ENCODE peak calls at places on chromosome 18, in four cellular contexts. R is lower lobe of right lung, A is heart left ventricle, T is GM23338. C is an unnamed sample. For H3K4me1 and H3K27me3, the result is how much of the 10 kb centered on the place peaks cover.

GRCh38 chr18:42048150-42048549 is 93.1 kb downstream of the PIK3C3 start:
- DNase-seq in A (no peak), R (no peak), T (no peak), C (peak)

GRCh38 chr18:12034241-12035100 is 53.2 kb downstream of the IMPA2 start:
- DNase-seq in A (no peak), R (no peak), T (no peak), C (no peak)

GRCh38 chr18:14179306-14179705 is 47.1 kb upstream of the ZNF519 start:
- DNase-seq in A (no peak), R (no peak), T (no peak), C (no peak)

GRCh38 chr18:54647176-54647575 is 56.1 kb downstream of the DYNAP start:
- DNase-seq in R (no peak), T (peak), A (no peak), C (peak)

GRCh38 chr18:59870623-59871130 is 29.1 kb upstream of the PMAIP1 start:
- DNase-seq in T (no peak), A (no peak), R (no peak), C (no peak)

GRCh38 chr18:65221736-65222135 is 529.1 kb upstream of the CDH7 start:
- DNase-seq in T (no peak), A (no peak), R (no peak), C (no peak)

GRCh38 chr18:75478996-75479870 is 51.7 kb upstream of the SMIM21 start:
- DNase-seq in T (peak), A (no peak), R (no peak), C (peak)

GRCh38 chr18:28728891-28729290 is 552.0 kb upstream of the CDH2 start:
- DNase-seq in T (no peak), A (no peak), R (no peak), C (peak)

GRCh38 chr18:44473394-44474066 is 207.2 kb upstream of the SETBP1 start:
- DNase-seq in A (no peak), T (no peak), R (no peak), C (peak)

GRCh38 chr18:57753063-57753462 is 50.1 kb downstream of the ATP8B1 start:
- DNase-seq in R (no peak), T (no peak), A (no peak), C (no peak)

GRCh38 chr18:9094307-9095226 is 7.9 kb upstream of the NDUFV2 start:
- DNase-seq in T (no peak), R (no peak), A (no peak), C (peak)

GRCh38 chr18:31505161-31505560 is 7.2 kb downstream of the DSG2 start:
- DNase-seq in A (no peak), R (no peak), T (no peak), C (no peak)

GRCh38 chr18:66440433-66440832 is 163.5 kb downstream of the CDH19 start:
- DNase-seq in R (peak), T (no peak), A (peak), C (no peak)

GRCh38 chr18:354003-354402 is 86.2 kb upstream of the THOC1 start:
- DNase-seq in A (no peak), R (no peak), T (no peak), C (no peak)

GRCh38 chr18:36756262-36756661 is 72.5 kb downstream of the TPGS2 start:
- DNase-seq in A (no peak), R (no peak), T (no peak), C (peak)

GRCh38 chr18:9103488-9103887 is 989 bp downstream of the NDUFV2 start:
- DNase-seq in A (no peak), T (no peak), R (no peak), C (no peak)

GRCh38 chr18:8847066-8847755 is 141.9 kb downstream of the MTCL1 start:
- DNase-seq in A (no peak), T (no peak), R (no peak), C (peak)

GRCh38 chr18:48387300-48387699 is 21.9 kb downstream of the ZBTB7C start:
- DNase-seq in R (no peak), T (no peak), A (no peak), C (no peak)

GRCh38 chr18:13003466-13003896 is 12.3 kb downstream of the CEP192 start:
- DNase-seq in A (peak), T (peak), R (no peak), C (peak)

GRCh38 chr18:58501033-58501432 is 127.9 kb downstream of the ALPK2 start:
- DNase-seq in R (no peak), A (no peak), T (no peak), C (no peak)

GRCh38 chr18:77495079-77495478 is 245.4 kb downstream of the GALR1 start:
- DNase-seq in T (no peak), A (no peak), R (no peak), C (no peak)

GRCh38 chr18:55173291-55173690 is 214.0 kb upstream of the CCDC68 start:
- DNase-seq in R (no peak), T (no peak), A (no peak), C (no peak)

GRCh38 chr18:56433919-56434318 is 204.5 kb downstream of the TXNL1 start:
- DNase-seq in R (no peak), T (peak), A (no peak), C (no peak)

GRCh38 chr18:59142274-59142673 is 2.6 kb downstream of the SEC11C start:
- DNase-seq in A (no peak), T (no peak), R (no peak), C (no peak)

GRCh38 chr18:46333371-46334199 is 229.4 kb downstream of the HAUS1 start:
- DNase-seq in T (peak), A (peak), R (no peak), C (peak)

GRCh38 chr18:31555971-31556747 is 35.5 kb upstream of the TTR start:
- DNase-seq in R (no peak), A (no peak), T (peak), C (peak)

GRCh38 chr18:44742741-44743311 is 62.1 kb downstream of the SETBP1 start:
- DNase-seq in T (peak), A (peak), R (no peak), C (peak)

GRCh38 chr18:8990276-8991031 is 112.0 kb upstream of the NDUFV2 start:
- DNase-seq in A (peak), R (no peak), T (no peak), C (peak)

GRCh38 chr18:63297678-63298392 is 21.7 kb downstream of the BCL2 start:
- DNase-seq in A (no peak), T (peak), R (no peak), C (peak)
- H3K4me1 ChIP-seq in A (under half), T (under half), R (under half), C (under half)

DNA sequence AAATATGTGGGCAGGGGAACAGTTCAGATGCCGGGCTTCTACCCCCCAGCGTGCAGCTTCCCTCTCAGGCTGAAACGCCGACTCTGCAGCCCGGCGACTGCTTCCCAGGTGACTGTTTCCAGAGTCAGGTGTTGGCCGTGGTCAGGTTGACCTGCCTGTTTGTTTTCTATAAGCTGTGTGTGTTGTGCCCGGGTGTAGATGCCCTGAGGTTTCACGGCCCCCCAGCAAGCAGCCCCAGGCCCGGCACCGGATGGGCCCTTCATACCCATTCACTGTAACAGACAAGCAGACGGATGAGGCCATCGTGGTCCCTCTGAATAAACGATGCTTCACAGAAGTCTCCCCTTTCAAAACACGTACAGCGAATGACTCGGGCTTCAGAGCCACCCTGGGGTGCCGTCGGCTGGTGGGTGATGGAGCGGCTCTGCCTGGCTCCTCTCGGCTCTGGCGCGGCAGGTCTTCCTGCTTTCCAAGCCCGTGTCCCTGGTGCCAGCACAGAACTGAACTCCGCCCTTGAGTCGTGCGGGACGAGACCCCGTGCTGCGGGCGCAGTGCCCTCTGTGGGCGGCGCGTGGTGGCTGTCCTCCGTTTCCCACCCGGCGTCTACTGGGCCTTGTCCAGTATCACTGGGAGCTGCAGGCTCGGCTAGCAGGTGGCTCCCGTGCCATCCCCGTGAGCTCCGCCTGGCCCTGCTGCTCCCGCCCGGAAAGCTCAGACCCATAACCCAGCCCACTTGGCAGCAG is 15.0 kb upstream of the KCNG2 start:
- DNase-seq in R (peak), T (peak), A (no peak), C (no peak)
- H3K27me3 ChIP-seq in R (under half), T (under half), A (under half), C (under half)

DNA sequence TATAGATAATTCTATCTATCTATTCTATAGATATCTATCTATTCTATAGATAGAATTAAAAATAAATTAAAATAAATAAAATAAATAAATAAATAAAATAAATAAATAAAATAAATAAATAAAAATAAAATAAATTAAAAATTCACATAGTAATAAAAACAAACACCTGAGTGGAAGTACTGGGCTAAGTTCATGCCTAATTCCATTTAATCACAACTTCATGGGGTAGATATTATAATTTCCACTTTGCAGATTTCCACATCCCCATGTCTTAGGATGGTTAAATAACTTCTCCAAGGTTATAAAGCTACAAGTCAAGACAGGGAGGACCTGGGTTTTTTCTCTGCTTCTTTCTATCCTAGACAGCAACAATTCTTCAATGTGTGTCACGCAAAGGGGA is 261.4 kb upstream of the MEX3C start:
- DNase-seq in T (no peak), R (no peak), A (no peak), C (no peak)
- H3K4me1 ChIP-seq in T (under half), R (under half), A (under half), C (under half)

GRCh38 chr18:24540896-24541295 is 80.5 kb downstream of the HRH4 start:
- DNase-seq in T (no peak), A (no peak), R (no peak), C (no peak)

GRCh38 chr18:24544949-24545348 is 84.5 kb downstream of the HRH4 start:
- DNase-seq in A (no peak), R (no peak), T (no peak), C (no peak)

GRCh38 chr18:24546304-24546703 is 85.9 kb downstream of the HRH4 start:
- DNase-seq in T (no peak), A (no peak), R (no peak), C (no peak)

GRCh38 chr18:24543408-24544140 is 83.1 kb downstream of the HRH4 start:
- DNase-seq in R (no peak), A (no peak), T (no peak), C (no peak)

DNA sequence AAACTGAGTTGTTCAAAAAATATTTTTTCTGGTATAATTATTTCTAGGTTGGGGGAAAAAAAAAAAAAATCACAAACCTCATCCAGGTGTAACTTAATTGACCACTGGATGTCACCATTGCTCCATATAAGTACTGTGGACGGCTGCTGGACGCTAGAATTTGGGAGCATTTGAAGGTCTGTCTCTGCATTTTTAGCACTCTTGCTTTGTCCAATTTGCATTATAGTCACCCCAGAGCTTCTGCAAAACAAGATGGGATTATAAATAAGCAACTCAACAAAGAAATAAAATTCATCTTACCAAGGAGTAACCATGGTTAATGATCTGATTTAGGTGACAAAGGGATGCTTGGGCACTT is 83.7 kb downstream of the HRH4 start:
- DNase-seq in A (no peak), T (peak), R (no peak), C (no peak)
- H3K27me3 ChIP-seq in A (under half), T (under half), R (under half), C (under half)

GRCh38 chr18:62536005-62536404 is 13.2 kb downstream of the ZCCHC2 start:
- DNase-seq in T (no peak), R (no peak), A (no peak), C (no peak)

GRCh38 chr18:62529597-62529996 is 6.8 kb downstream of the ZCCHC2 start:
- DNase-seq in T (no peak), A (no peak), R (no peak), C (no peak)

GRCh38 chr18:62531078-62531477 is 8.3 kb downstream of the ZCCHC2 start:
- DNase-seq in T (no peak), R (no peak), A (no peak), C (no peak)

GRCh38 chr18:62537042-62537894 is 14.4 kb downstream of the ZCCHC2 start:
- DNase-seq in R (no peak), T (no peak), A (no peak), C (no peak)

DNA sequence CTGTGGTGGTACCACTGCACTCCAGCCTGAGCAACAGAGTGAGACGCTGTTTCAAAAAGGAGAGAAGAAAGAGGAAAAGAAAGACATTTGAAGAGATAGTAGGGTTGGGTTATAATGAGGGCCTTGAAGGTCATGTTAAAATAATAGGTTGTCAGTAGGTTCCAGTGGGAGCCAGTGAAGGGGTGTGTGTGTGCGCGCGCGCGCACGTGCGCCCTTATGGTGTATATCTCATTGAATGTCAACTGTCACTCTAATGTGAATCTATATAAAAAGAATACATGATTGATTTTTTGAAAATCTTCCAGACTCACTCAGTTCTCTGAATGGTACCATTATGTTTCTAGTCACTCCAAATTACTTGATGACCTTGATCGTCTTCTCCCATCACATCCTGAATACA is 9.1 kb downstream of the ZCCHC2 start:
- DNase-seq in A (no peak), R (no peak), T (no peak), C (no peak)
- H3K4me1 ChIP-seq in A (under half), R (under half), T (under half), C (under half)

GRCh38 chr18:22336406-22336805 is 81.3 kb downstream of the CTAGE1 start:
- DNase-seq in R (no peak), A (no peak), T (no peak), C (no peak)
- H3K27me3 ChIP-seq in R (under half), A (under half), T (under half), C (under half)

GRCh38 chr18:38900445-38900844 is 1334.8 kb upstream of the CELF4 start:
- DNase-seq in A (no peak), T (no peak), R (no peak), C (no peak)

DNA sequence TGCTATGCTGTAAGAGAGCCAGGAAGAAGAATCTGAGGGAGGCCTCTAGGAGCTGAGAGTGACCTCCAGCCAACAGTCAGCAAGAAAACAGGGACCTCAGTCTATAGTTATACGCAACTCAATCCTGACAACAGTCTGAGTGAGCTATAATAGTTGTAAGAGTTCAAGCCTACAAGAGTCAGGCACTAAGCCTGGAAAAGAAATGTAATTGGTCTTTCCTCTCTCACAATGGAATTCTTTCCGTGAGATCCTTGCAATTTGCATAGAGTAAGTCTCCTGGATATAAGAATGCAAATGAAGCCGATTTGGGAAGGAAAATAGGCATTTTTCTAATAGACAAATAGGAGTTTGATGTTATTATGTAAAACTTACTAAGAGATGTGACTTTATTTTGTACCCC is 1332.6 kb upstream of the CELF4 start:
- DNase-seq in T (peak), R (no peak), A (no peak), C (no peak)
- H3K4me1 ChIP-seq in T (under half), R (under half), A (under half), C (under half)